ENCODE peak calls at places on chromosomes 12 and 14, in eight cellular contexts. U is tibial artery, N is thyroid gland, T is foreskin fibroblast, M is B cell, P is fibroblast of lung, Z is progenitor cell of endocrine pancreas, G is kidney. V is an unnamed sample.

GRCh38 chr12:127656261-127656660 is 610.7 kb upstream of the TMEM132C start:
- DNase-seq in U (no peak), N (no peak), G (no peak), P (peak; percentile 78), T (no peak), M (no peak), Z (no peak), V (no peak)

GRCh38 chr12:76898472-76898871 is 19.7 kb upstream of the CSRP2 start:
- DNase-seq in U (no peak), T (no peak), G (no peak), P (peak; percentile 23), Z (no peak), M (no peak), N (no peak), V (no peak)

GRCh38 chr12:969821-970220 is 20.3 kb upstream of the RAD52 start:
- DNase-seq in N (no peak), T (no peak), Z (no peak), M (no peak), P (no peak), U (no peak), G (no peak), V (no peak)

GRCh38 chr12:129762436-129762835 is 141.4 kb downstream of the TMEM132D start:
- DNase-seq in P (no peak), G (no peak), T (no peak), N (peak; percentile 1), Z (no peak), M (no peak), U (no peak), V (no peak)

GRCh38 chr12:77847060-77847541 is 16.4 kb downstream of the NAV3 start:
- DNase-seq in T (no peak), Z (no peak), G (no peak), U (no peak), N (no peak), M (no peak), P (peak; percentile 64), V (no peak)

GRCh38 chr12:107553211-107553765 is 132.3 kb upstream of the PWP1 start:
- DNase-seq in Z (no peak), G (no peak), T (no peak), P (no peak), N (no peak), M (no peak), U (no peak), V (no peak)

GRCh38 chr12:49345840-49346658 is 639 bp upstream of the DNAJC22 start:
- DNase-seq in G (no peak), T (no peak), P (no peak), Z (no peak), U (peak; percentile 53), M (peak; percentile 61), N (peak; percentile 25), V (peak; percentile 63)

GRCh38 chr12:49932023-49932422 is 18.5 kb upstream of the AQP2 start:
- DNase-seq in N (no peak), T (no peak), Z (no peak), G (no peak), P (no peak), M (no peak), U (no peak), V (no peak)

GRCh38 chr12:83378186-83378727 is 691.6 kb downstream of the TMTC2 start:
- DNase-seq in U (no peak), N (peak; percentile 75), G (no peak), P (no peak), Z (no peak), M (no peak), T (no peak), V (no peak)

GRCh38 chr12:122067966-122068365 is 10.6 kb upstream of the MLXIP start:
- DNase-seq in U (peak; percentile 82), M (peak; percentile 80), Z (no peak), P (peak; percentile 79), G (no peak), T (no peak), N (peak; percentile 91), V (no peak)

GRCh38 chr14:97273540-97273939 is 476.4 kb downstream of the VRK1 start:
- DNase-seq in P (no peak), Z (no peak), T (no peak), N (no peak), U (no peak), G (no peak), M (no peak), V (no peak)

GRCh38 chr12:4031703-4032291 is 158.6 kb upstream of the PARP11 start:
- DNase-seq in P (peak; percentile 62), U (peak; percentile 72), N (no peak), T (no peak), Z (no peak), M (peak; percentile 50), G (no peak), V (no peak)

GRCh38 chr14:76480426-76480825 is 104.5 kb downstream of the ESRRB start:
- DNase-seq in P (no peak), N (no peak), Z (no peak), M (no peak), G (no peak), T (no peak), U (no peak), V (no peak)

GRCh38 chr12:53727310-53728041 is at the start of gene CALCOCO1:
- DNase-seq in U (peak; percentile 99), T (peak; percentile 98), Z (peak; percentile 85), G (peak; percentile 99), M (peak; percentile 92), N (peak; percentile 98), P (peak; percentile 99), V (peak; percentile 95)
- TF ChIP-seq CTCF in U (no peak), T (no peak), Z (no peak), G (no peak), M (no peak), N (no peak), P (no peak), V (no peak)

GRCh38 chr14:79260406-79260805 is 950.9 kb downstream of the DIO2 start:
- DNase-seq in U (no peak), P (no peak), G (no peak), M (no peak), T (no peak), Z (no peak), N (no peak), V (no peak)

GRCh38 chr14:79251278-79251677 is 960.0 kb downstream of the DIO2 start:
- DNase-seq in U (no peak), G (no peak), P (no peak), N (no peak), Z (no peak), T (no peak), M (no peak), V (no peak)

GRCh38 chr14:79253576-79253975 is 957.7 kb downstream of the DIO2 start:
- DNase-seq in U (no peak), Z (no peak), M (no peak), T (no peak), P (no peak), G (no peak), N (no peak), V (no peak)

GRCh38 chr14:79254069-79254775 is 957.1 kb downstream of the DIO2 start:
- DNase-seq in Z (no peak), G (no peak), N (no peak), T (peak; percentile 4), M (no peak), U (no peak), P (peak; percentile 75), V (no peak)

DNA sequence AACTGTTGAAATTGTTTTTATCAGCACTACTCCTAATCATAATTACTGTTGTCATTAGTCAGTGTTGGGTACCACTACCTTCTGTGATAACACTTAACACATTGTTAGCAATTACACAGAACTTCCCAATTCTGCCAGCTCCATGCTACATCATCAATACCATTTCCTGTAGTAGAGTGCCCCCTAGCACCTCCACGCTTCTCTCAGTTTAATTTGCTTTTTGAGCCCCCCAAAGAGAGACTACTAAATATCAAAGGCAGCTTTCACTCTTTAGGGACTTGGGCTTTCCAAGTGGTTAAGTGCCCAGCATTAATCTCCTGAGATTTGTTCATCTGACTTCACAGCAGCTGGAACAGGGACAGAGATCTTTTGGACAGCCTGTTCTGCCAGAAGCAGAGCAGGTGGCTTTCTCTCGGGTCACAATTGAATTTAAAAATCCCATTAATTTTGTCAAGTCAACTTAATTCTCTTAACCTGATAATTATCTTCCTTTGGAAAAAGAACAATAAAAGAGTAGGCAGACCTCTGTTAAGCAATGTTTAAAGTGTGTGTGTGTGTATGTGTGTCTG is 954.9 kb downstream of the DIO2 start:
- DNase-seq in P (no peak), G (no peak), U (no peak), Z (no peak), M (no peak), N (no peak), T (no peak), V (no peak)
- TF ChIP-seq CTCF in P (no peak), G (no peak), U (no peak), Z (no peak), M (no peak), N (no peak), T (no peak), V (no peak)

GRCh38 chr14:101336203-101336602 is 225.1 kb upstream of the DIO3 start:
- DNase-seq in M (no peak), Z (no peak), U (no peak), G (no peak), T (no peak), P (no peak), N (no peak), V (no peak)

GRCh38 chr14:101337053-101337452 is 224.2 kb upstream of the DIO3 start:
- DNase-seq in N (no peak), T (no peak), U (no peak), Z (no peak), M (no peak), G (no peak), P (no peak), V (no peak)

GRCh38 chr14:101333335-101334280 is 227.7 kb upstream of the DIO3 start:
- DNase-seq in Z (no peak), N (no peak), M (no peak), P (peak; percentile 49), U (no peak), T (no peak), G (no peak), V (no peak)

GRCh38 chr14:101334656-101335055 is 226.6 kb upstream of the DIO3 start:
- DNase-seq in M (no peak), U (no peak), P (no peak), G (no peak), N (no peak), T (no peak), Z (no peak), V (no peak)

DNA sequence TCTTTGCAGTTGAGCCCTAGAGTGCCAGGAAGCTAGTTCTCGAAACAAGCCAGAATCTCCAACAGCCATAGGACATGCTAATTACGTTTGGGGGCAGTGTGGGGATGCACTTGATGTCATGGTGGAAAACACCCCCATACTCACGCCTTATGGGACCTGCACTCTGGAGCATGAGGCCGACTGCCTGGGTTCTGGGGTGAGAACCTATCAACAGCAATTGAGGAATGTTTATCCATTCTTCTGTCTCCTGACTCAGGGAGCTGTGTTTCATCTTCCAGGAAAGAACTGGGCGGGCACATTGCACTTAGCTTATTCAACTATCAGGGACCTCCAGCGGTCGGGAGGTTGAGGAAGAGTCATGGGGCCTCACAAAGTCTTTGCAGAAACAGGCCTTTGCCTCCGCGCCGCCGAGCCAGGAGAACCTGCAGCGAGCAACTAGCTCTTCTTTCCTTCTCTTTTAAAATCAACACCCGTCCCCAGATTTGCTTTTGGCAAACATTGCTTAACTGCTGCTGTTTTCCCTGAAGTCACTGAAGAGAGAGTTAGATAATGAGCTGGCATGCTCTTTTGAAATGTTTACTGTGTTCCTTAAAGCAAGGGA is 226.1 kb upstream of the DIO3 start:
- DNase-seq in Z (no peak), P (peak; percentile 32), M (no peak), U (no peak), N (no peak), T (no peak), G (no peak), V (no peak)
- TF ChIP-seq CTCF in Z (no peak), P (no peak), M (no peak), U (no peak), N (no peak), T (no peak), G (no peak), V (no peak)

GRCh38 chr12:71955946-71956345 is 17.3 kb downstream of the TPH2 start:
- DNase-seq in G (no peak), T (peak; percentile 31), Z (no peak), U (no peak), M (no peak), P (peak; percentile 68), N (no peak), V (no peak)
- TF ChIP-seq CTCF in G (no peak), T (no peak), Z (no peak), U (no peak), M (no peak), P (no peak), N (no peak), V (no peak)